ENCODE peak calls at places on chromosomes 3 and 15, in ten cellular contexts. One of them, this sample, is unnamed.
A peak's percentile ranks its signal among the peaks of the same experiment; 100 is the strongest.

GRCh38 chr3:190041333-190042041 is 79.2 kb downstream of the P3H2 start:
- DNase-seq in nucleus accumbens: no peak
- DNase-seq in left cardiac atrium: no peak
- DNase-seq in NCI-H82: peak; percentile 14
- DNase-seq in activated T-cell treated with anti-CD3 and anti-CD28 coated beads for 1 hour: no peak
- DNase-seq in ecto neural progenitor cell: no peak
- DNase-seq in AG08396: no peak
- DNase-seq in HEK293T: no peak
- DNase-seq in T-cell: no peak
- DNase-seq in GDM1: no peak
- DNase-seq in this sample: peak; percentile 60

GRCh38 chr3:58564456-58565160 is 12.6 kb downstream of the FAM107A start:
- DNase-seq in AG08396: peak; percentile 65
- DNase-seq in HEK293T: no peak
- DNase-seq in NCI-H82: no peak
- DNase-seq in nucleus accumbens: no peak
- DNase-seq in activated T-cell treated with anti-CD3 and anti-CD28 coated beads for 1 hour: no peak
- DNase-seq in ecto neural progenitor cell: no peak
- DNase-seq in GDM1: no peak
- DNase-seq in left cardiac atrium: no peak
- DNase-seq in T-cell: no peak
- DNase-seq in this sample: no peak

GRCh38 chr15:80436511-80437307 is 32.5 kb downstream of the ARNT2 start:
- DNase-seq in activated T-cell treated with anti-CD3 and anti-CD28 coated beads for 1 hour: no peak
- DNase-seq in left cardiac atrium: no peak
- DNase-seq in NCI-H82: no peak
- DNase-seq in ecto neural progenitor cell: peak; percentile 20
- DNase-seq in GDM1: no peak
- DNase-seq in nucleus accumbens: no peak
- DNase-seq in HEK293T: no peak
- DNase-seq in AG08396: peak; percentile 41
- DNase-seq in T-cell: no peak
- DNase-seq in this sample: no peak

GRCh38 chr15:100275641-100276040 is 66.1 kb downstream of the ADAMTS17 start:
- DNase-seq in ecto neural progenitor cell: no peak
- DNase-seq in NCI-H82: peak; percentile 18
- DNase-seq in activated T-cell treated with anti-CD3 and anti-CD28 coated beads for 1 hour: no peak
- DNase-seq in GDM1: no peak
- DNase-seq in left cardiac atrium: no peak
- DNase-seq in T-cell: no peak
- DNase-seq in HEK293T: no peak
- DNase-seq in nucleus accumbens: no peak
- DNase-seq in AG08396: no peak
- DNase-seq in this sample: no peak

GRCh38 chr3:185733980-185734724 is 90.7 kb downstream of the IGF2BP2 start:
- DNase-seq in activated T-cell treated with anti-CD3 and anti-CD28 coated beads for 1 hour: no peak
- DNase-seq in left cardiac atrium: no peak
- DNase-seq in ecto neural progenitor cell: peak; percentile 54
- DNase-seq in nucleus accumbens: no peak
- DNase-seq in NCI-H82: peak; percentile 90
- DNase-seq in AG08396: peak; percentile 59
- DNase-seq in HEK293T: peak; percentile 61
- DNase-seq in GDM1: peak; percentile 65
- DNase-seq in T-cell: no peak
- DNase-seq in this sample: peak; percentile 70

GRCh38 chr15:57375827-57376694 is at the start of gene CGNL1:
- DNase-seq in NCI-H82: peak; percentile 37
- DNase-seq in left cardiac atrium: peak; percentile 69
- DNase-seq in GDM1: no peak
- DNase-seq in ecto neural progenitor cell: peak; percentile 79
- DNase-seq in AG08396: peak; percentile 79
- DNase-seq in activated T-cell treated with anti-CD3 and anti-CD28 coated beads for 1 hour: no peak
- DNase-seq in HEK293T: peak; percentile 53
- DNase-seq in nucleus accumbens: no peak
- DNase-seq in T-cell: no peak
- DNase-seq in this sample: no peak

GRCh38 chr15:63948971-63949370 is 97.3 kb downstream of the DAPK2 start:
- DNase-seq in nucleus accumbens: no peak
- DNase-seq in ecto neural progenitor cell: no peak
- DNase-seq in HEK293T: no peak
- DNase-seq in AG08396: no peak
- DNase-seq in T-cell: no peak
- DNase-seq in left cardiac atrium: no peak
- DNase-seq in NCI-H82: no peak
- DNase-seq in activated T-cell treated with anti-CD3 and anti-CD28 coated beads for 1 hour: no peak
- DNase-seq in GDM1: no peak
- DNase-seq in this sample: no peak

GRCh38 chr3:30680789-30681188 is 74.4 kb downstream of the TGFBR2 start:
- DNase-seq in AG08396: no peak
- DNase-seq in activated T-cell treated with anti-CD3 and anti-CD28 coated beads for 1 hour: no peak
- DNase-seq in T-cell: no peak
- DNase-seq in NCI-H82: no peak
- DNase-seq in GDM1: no peak
- DNase-seq in ecto neural progenitor cell: no peak
- DNase-seq in left cardiac atrium: no peak
- DNase-seq in nucleus accumbens: peak; percentile 70
- DNase-seq in HEK293T: no peak
- DNase-seq in this sample: no peak

GRCh38 chr15:39498642-39499041 is 82.2 kb upstream of the THBS1 start:
- DNase-seq in activated T-cell treated with anti-CD3 and anti-CD28 coated beads for 1 hour: no peak
- DNase-seq in HEK293T: no peak
- DNase-seq in NCI-H82: no peak
- DNase-seq in AG08396: no peak
- DNase-seq in ecto neural progenitor cell: no peak
- DNase-seq in GDM1: no peak
- DNase-seq in nucleus accumbens: no peak
- DNase-seq in T-cell: no peak
- DNase-seq in left cardiac atrium: no peak
- DNase-seq in this sample: no peak

GRCh38 chr15:96889734-96890480 is 559.4 kb downstream of the NR2F2 start:
- DNase-seq in ecto neural progenitor cell: no peak
- DNase-seq in NCI-H82: no peak
- DNase-seq in activated T-cell treated with anti-CD3 and anti-CD28 coated beads for 1 hour: no peak
- DNase-seq in AG08396: no peak
- DNase-seq in HEK293T: no peak
- DNase-seq in GDM1: no peak
- DNase-seq in nucleus accumbens: no peak
- DNase-seq in left cardiac atrium: no peak
- DNase-seq in T-cell: no peak
- DNase-seq in this sample: no peak

GRCh38 chr3:123640311-123641083 is 55.6 kb upstream of the HACD2 start:
- DNase-seq in left cardiac atrium: no peak
- DNase-seq in GDM1: no peak
- DNase-seq in NCI-H82: no peak
- DNase-seq in HEK293T: no peak
- DNase-seq in activated T-cell treated with anti-CD3 and anti-CD28 coated beads for 1 hour: no peak
- DNase-seq in T-cell: no peak
- DNase-seq in AG08396: no peak
- DNase-seq in ecto neural progenitor cell: no peak
- DNase-seq in nucleus accumbens: no peak
- DNase-seq in this sample: no peak

GRCh38 chr15:61410656-61411055 is 181.6 kb upstream of the RORA start:
- DNase-seq in AG08396: no peak
- DNase-seq in nucleus accumbens: no peak
- DNase-seq in NCI-H82: peak; percentile 11
- DNase-seq in GDM1: no peak
- DNase-seq in T-cell: no peak
- DNase-seq in HEK293T: no peak
- DNase-seq in left cardiac atrium: no peak
- DNase-seq in ecto neural progenitor cell: no peak
- DNase-seq in activated T-cell treated with anti-CD3 and anti-CD28 coated beads for 1 hour: no peak
- DNase-seq in this sample: no peak

GRCh38 chr3:98565237-98565643 is 28.2 kb downstream of the CPOX start:
- DNase-seq in nucleus accumbens: no peak
- DNase-seq in NCI-H82: no peak
- DNase-seq in GDM1: no peak
- DNase-seq in AG08396: no peak
- DNase-seq in T-cell: no peak
- DNase-seq in activated T-cell treated with anti-CD3 and anti-CD28 coated beads for 1 hour: no peak
- DNase-seq in ecto neural progenitor cell: no peak
- DNase-seq in HEK293T: no peak
- DNase-seq in left cardiac atrium: no peak
- DNase-seq in this sample: no peak

GRCh38 chr3:80079886-80080285 is 312.1 kb upstream of the ROBO1 start:
- DNase-seq in AG08396: no peak
- DNase-seq in GDM1: no peak
- DNase-seq in NCI-H82: no peak
- DNase-seq in T-cell: no peak
- DNase-seq in left cardiac atrium: no peak
- DNase-seq in HEK293T: no peak
- DNase-seq in nucleus accumbens: no peak
- DNase-seq in ecto neural progenitor cell: no peak
- DNase-seq in activated T-cell treated with anti-CD3 and anti-CD28 coated beads for 1 hour: no peak
- DNase-seq in this sample: no peak

GRCh38 chr3:138774529-138775253 is 60.0 kb downstream of the PIK3CB start:
- DNase-seq in nucleus accumbens: peak; percentile 22
- DNase-seq in T-cell: no peak
- DNase-seq in ecto neural progenitor cell: no peak
- DNase-seq in left cardiac atrium: peak; percentile 58
- DNase-seq in AG08396: peak; percentile 84
- DNase-seq in GDM1: peak; percentile 2
- DNase-seq in activated T-cell treated with anti-CD3 and anti-CD28 coated beads for 1 hour: no peak
- DNase-seq in HEK293T: no peak
- DNase-seq in NCI-H82: peak; percentile 28
- DNase-seq in this sample: no peak